ENCODE peak calls at places on chromosomes 5 and 9, in four cellular contexts. Z is GM12878, K is SK-N-SH, L is K562. W is an unnamed sample.

GRCh38 chr5:124064956-124065355 is 553.0 kb downstream of the CSNK1G3 start:
- DNase-seq in Z (no peak), K (no peak), L (no peak), W (no peak)

GRCh38 chr5:31066655-31067328 is 126.7 kb upstream of the CDH6 start:
- DNase-seq in Z (no peak), K (no peak), L (no peak), W (no peak)

GRCh38 chr9:133148351-133149129 is 15.2 kb downstream of the GBGT1 start:
- DNase-seq in Z (no peak), K (peak), L (no peak), W (no peak)

GRCh38 chr5:60583598-60583997 is 116.4 kb downstream of the DEPDC1B start:
- DNase-seq in Z (no peak), K (peak), L (no peak), W (no peak)

GRCh38 chr9:5918460-5918859 is 27.8 kb downstream of the MLANA start:
- DNase-seq in Z (no peak), K (no peak), L (no peak), W (no peak)

GRCh38 chr5:73648490-73648889 is 22.5 kb downstream of the ARHGEF28 start:
- DNase-seq in Z (no peak), K (no peak), L (no peak), W (no peak)

GRCh38 chr9:25636026-25636425 is 42.2 kb downstream of the TUSC1 start:
- DNase-seq in Z (no peak), K (no peak), L (no peak), W (no peak)

GRCh38 chr5:144427871-144428270 is 257.2 kb downstream of the KCTD16 start:
- DNase-seq in Z (no peak), K (no peak), L (no peak), W (no peak)

GRCh38 chr5:132825824-132826391 is 4.5 kb downstream of the SHROOM1 start:
- DNase-seq in Z (no peak), K (no peak), L (no peak), W (no peak)

GRCh38 chr5:178357127-178357526 is 124.5 kb upstream of the PHYKPL start:
- DNase-seq in Z (no peak), K (peak), L (no peak), W (no peak)

GRCh38 chr5:176796411-176796810 is 13.9 kb upstream of the UNC5A start:
- DNase-seq in Z (no peak), K (no peak), L (no peak), W (no peak)

GRCh38 chr9:103281126-103281525 is 286.0 kb downstream of the CYLC2 start:
- DNase-seq in Z (no peak), K (no peak), L (no peak), W (no peak)

GRCh38 chr5:97923496-97923895 is 740.4 kb upstream of the RIOK2 start:
- DNase-seq in Z (no peak), K (no peak), L (no peak), W (no peak)

GRCh38 chr5:173888473-173889135 is 455 bp downstream of the CPEB4 start:
- DNase-seq in Z (no peak), K (peak), L (peak), W (no peak)

GRCh38 chr9:136587145-136587943 is 41.5 kb upstream of the NOTCH1 start:
- DNase-seq in Z (no peak), K (peak), L (peak), W (no peak)

GRCh38 chr5:73497537-73498056 is 645 bp upstream of the BTF3 start:
- DNase-seq in Z (no peak), K (no peak), L (no peak), W (no peak)

GRCh38 chr9:4902135-4902475 is 83.0 kb upstream of the JAK2 start:
- DNase-seq in Z (no peak), K (no peak), L (no peak), W (peak)

DNA sequence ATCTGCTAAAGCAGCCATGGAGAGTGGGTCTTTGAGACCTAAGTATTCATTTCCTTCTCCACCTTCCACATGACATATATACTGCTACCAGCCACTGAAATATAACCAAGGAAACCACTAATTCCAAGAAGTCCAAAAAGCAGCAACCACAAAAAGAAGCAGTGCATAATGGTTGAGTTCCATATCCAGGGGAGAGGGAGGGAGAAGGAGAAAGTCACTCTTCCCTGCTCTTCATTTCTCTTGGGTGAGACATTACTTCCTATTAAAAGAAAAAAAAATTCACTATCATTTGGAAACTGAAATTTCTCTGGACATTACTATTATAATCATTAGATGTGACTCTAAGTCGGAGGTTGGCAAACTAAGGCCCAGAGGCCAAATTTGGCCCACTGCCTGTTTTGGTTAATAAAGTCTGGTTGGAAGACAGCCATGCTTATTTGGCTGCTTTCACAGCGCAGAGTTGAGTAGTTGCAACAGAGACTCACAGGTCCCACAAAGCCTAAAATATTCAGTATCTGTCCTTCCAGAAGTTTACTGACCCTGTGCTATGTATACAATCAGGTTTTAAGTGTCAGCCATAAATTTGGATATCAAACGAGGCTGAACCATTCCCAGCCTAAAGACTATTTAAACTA is 168.6 kb downstream of the MPDZ start:
- DNase-seq in Z (no peak), K (no peak), L (no peak), W (no peak)
- TF ChIP-seq NFIC in Z (no peak), K (peak), L (no peak), W (no peak)

GRCh38 chr5:115461093-115461492 is 83.5 kb downstream of the FEM1C start:
- DNase-seq in Z (no peak), K (no peak), L (no peak), W (no peak)
- TF ChIP-seq NFIC in Z (no peak), K (no peak), L (no peak), W (no peak)

DNA sequence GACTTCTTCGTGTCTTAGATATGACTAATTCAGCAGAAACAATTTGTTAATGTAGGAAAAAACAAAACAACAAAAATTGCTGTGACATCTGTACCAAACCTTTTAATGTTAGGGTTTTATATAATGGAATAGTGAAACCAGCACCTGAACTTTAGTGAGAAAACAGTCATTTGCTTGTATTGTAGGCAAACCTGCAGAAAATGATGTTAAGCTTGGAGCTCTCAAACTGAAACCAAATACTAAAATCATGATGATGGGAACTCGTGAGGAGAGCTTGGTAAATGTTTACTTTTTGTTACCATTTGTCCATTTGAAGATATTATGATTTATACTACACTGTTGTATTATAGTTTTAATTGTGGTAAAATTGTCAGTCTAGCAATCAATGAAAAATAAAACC is 6.6 kb downstream of the UBLCP1 start:
- DNase-seq in Z (no peak), K (no peak), L (no peak), W (no peak)
- TF ChIP-seq NFIC in Z (no peak), K (no peak), L (no peak), W (no peak)

DNA sequence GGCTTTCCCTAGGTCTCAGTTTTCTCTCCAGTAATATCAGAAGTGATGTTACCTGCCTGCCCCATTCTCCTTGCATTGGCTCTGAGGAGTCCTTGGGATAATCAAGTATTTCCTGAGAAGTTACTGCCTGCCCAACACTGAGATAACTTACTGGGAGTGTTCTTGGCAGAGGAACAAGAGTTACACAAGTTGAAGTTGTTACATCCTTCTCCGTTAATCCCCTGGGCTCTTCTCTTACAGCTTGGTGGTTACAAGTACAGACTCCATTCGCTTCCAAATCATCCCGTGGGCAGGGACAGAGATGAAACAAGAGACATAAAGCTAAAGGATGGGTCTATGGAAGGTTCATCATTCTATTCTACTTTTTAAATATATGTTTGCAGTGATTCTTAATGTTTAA is 74.1 kb upstream of the SAP30L start:
- DNase-seq in Z (no peak), K (no peak), L (no peak), W (no peak)
- TF ChIP-seq NFIC in Z (no peak), K (no peak), L (no peak), W (no peak)

GRCh38 chr9:98147582-98147981 is 28.6 kb upstream of the TRIM14 start:
- DNase-seq in Z (no peak), K (no peak), L (no peak), W (no peak)

GRCh38 chr9:98144631-98145030 is 25.6 kb upstream of the TRIM14 start:
- DNase-seq in Z (no peak), K (no peak), L (no peak), W (no peak)

GRCh38 chr9:98148486-98148885 is 29.5 kb upstream of the TRIM14 start:
- DNase-seq in Z (no peak), K (no peak), L (no peak), W (no peak)

GRCh38 chr9:98144076-98144475 is 25.1 kb upstream of the TRIM14 start:
- DNase-seq in Z (no peak), K (no peak), L (no peak), W (no peak)

GRCh38 chr9:98146101-98146991 is 27.3 kb upstream of the TRIM14 start:
- DNase-seq in Z (peak), K (peak), L (no peak), W (peak)
- TF ChIP-seq NFIC in Z (no peak), K (no peak), L (no peak), W (no peak)

GRCh38 chr5:122385786-122386185 is 73.7 kb downstream of the SNCAIP start:
- DNase-seq in Z (no peak), K (no peak), L (no peak), W (no peak)
- TF ChIP-seq NFIC in Z (no peak), K (no peak), L (no peak), W (no peak)

DNA sequence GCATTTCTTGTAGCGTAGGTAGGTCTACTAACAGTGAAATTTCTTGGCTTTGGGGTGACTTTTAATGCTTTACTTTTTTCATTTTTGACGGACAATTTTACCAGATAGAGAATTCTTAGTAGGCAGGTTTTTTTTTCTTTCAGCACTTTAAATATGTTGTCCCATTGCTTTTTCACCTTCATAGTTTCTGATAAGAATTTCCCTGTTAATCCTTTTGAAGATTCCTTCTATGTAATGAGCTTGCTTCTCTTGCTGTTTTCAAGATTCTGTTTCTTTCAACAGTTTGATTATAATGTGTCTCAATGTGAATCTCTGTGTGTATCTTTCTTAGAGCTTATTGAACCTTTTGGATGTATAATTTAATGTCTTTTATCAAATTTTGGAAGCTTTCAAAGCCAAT is 35.5 kb downstream of the PBX3 start:
- DNase-seq in Z (no peak), K (no peak), L (no peak), W (no peak)
- TF ChIP-seq NFIC in Z (no peak), K (no peak), L (no peak), W (no peak)

GRCh38 chr9:35905912-35906679 is at the start of gene HRCT1:
- DNase-seq in Z (no peak), K (no peak), L (no peak), W (peak)

GRCh38 chr9:35908484-35909125 is 685 bp upstream of the SPAAR start:
- DNase-seq in Z (no peak), K (no peak), L (no peak), W (no peak)

GRCh38 chr9:35909274-35909673 is at the start of gene SPAAR:
- DNase-seq in Z (no peak), K (no peak), L (no peak), W (no peak)

GRCh38 chr9:35906923-35907699 is 1.1 kb downstream of the HRCT1 start:
- DNase-seq in Z (no peak), K (no peak), L (no peak), W (no peak)

GRCh38 chr9:35907732-35908483 is 1.4 kb upstream of the SPAAR start:
- DNase-seq in Z (no peak), K (peak), L (no peak), W (peak)
- TF ChIP-seq NFIC in Z (no peak), K (peak), L (peak), W (no peak)

GRCh38 chr9:122051401-122052346 is 41.4 kb downstream of the TTLL11 start:
- DNase-seq in Z (peak), K (no peak), L (peak), W (no peak)
- TF ChIP-seq NFIC in Z (peak), K (no peak), L (peak), W (no peak)

W was measured in HepG2.